ENCODE peak calls at places on chromosomes 16 and 17, in five cellular contexts. S is sigmoid colon; Z is NCI-H187; I is effector CD4-positive, alpha-beta T cell; G is body of pancreas. B is an unnamed sample.

GRCh38 chr17:7380321-7380720 is 568 bp upstream of the TNK1 start:
- DNase-seq in S (peak), Z (no peak), I (no peak), G (peak), B (no peak)

GRCh38 chr17:3695129-3695722 is 729 bp downstream of the P2RX5 start:
- DNase-seq in S (no peak), Z (no peak), I (no peak), G (no peak), B (no peak)

GRCh38 chr16:65410801-65411200 is 288.9 kb upstream of the CDH11 start:
- DNase-seq in S (no peak), Z (no peak), I (no peak), G (no peak), B (no peak)

GRCh38 chr17:20095366-20096080 is 86.4 kb downstream of the SPECC1 start:
- DNase-seq in S (peak), Z (peak), I (no peak), G (peak), B (no peak)

GRCh38 chr17:9473716-9474115 is 101.9 kb downstream of the STX8 start:
- DNase-seq in S (no peak), Z (no peak), I (no peak), G (no peak), B (peak)

GRCh38 chr17:20293501-20293900 is 173.8 kb downstream of the LGALS9B start:
- DNase-seq in S (no peak), Z (no peak), I (no peak), G (no peak), B (no peak)

GRCh38 chr17:41133880-41134735 is 6.2 kb downstream of the KRTAP4-6 start:
- DNase-seq in S (no peak), Z (no peak), I (no peak), G (no peak), B (no peak)

GRCh38 chr17:45428050-45428953 is 4.4 kb downstream of the ARHGAP27 start:
- DNase-seq in S (peak), Z (peak), I (peak), G (peak), B (no peak)

GRCh38 chr17:62826956-62827355 is 18.8 kb upstream of the MARCHF10 start:
- DNase-seq in S (no peak), Z (no peak), I (no peak), G (no peak), B (no peak)

GRCh38 chr17:80621335-80622169 is 76.9 kb downstream of the RPTOR start:
- DNase-seq in S (no peak), Z (no peak), I (no peak), G (no peak), B (no peak)

B was measured in HS-5.